ENCODE peak calls at places on chromosome 17, in ten cellular contexts. W is naive thymus-derived CD4-positive, alpha-beta T cell; U is H1; X is GM23248; P is mesendoderm; G is uterus; S is osteoblast; R is right atrium auricular region; J is aorta; A is left ventricle myocardium inferior. E is an unnamed sample.

GRCh38 chr17:41870627-41871026 is 5.4 kb upstream of the KLHL11 start:
- DNase-seq in W (no peak), U (no peak), X (peak; percentile 25), P (no peak), G (no peak), S (no peak), R (no peak), J (no peak), A (no peak), E (no peak)

GRCh38 chr17:54950116-54950515 is 18.3 kb downstream of the COX11 start:
- DNase-seq in W (no peak), U (no peak), X (no peak), P (no peak), G (no peak), S (no peak), R (no peak), J (no peak), A (no peak), E (no peak)

GRCh38 chr17:8472663-8473062 is 37.0 kb downstream of the NDEL1 start:
- DNase-seq in W (no peak), U (no peak), X (no peak), P (no peak), G (no peak), S (no peak), R (no peak), J (no peak), A (no peak), E (no peak)

GRCh38 chr17:9959377-9959981 is 54.4 kb upstream of the RCVRN start:
- DNase-seq in W (no peak), U (peak; percentile 47), X (peak; percentile 46), P (peak; percentile 80), G (peak; percentile 66), S (peak; percentile 63), R (no peak), J (no peak), A (no peak), E (no peak)

GRCh38 chr17:56777859-56778258 is 55.9 kb downstream of the C17orf67 start:
- DNase-seq in W (no peak), U (no peak), X (peak; percentile 85), P (no peak), G (no peak), S (peak; percentile 54), R (no peak), J (no peak), A (no peak), E (no peak)

GRCh38 chr17:1112875-1113274 is 66.9 kb downstream of the ABR start:
- DNase-seq in W (no peak), U (no peak), X (no peak), P (peak; percentile 77), G (no peak), S (peak; percentile 45), R (no peak), J (peak; percentile 75), A (no peak), E (no peak)

GRCh38 chr17:34781071-34781470 is 180.2 kb downstream of the CCT6B start:
- DNase-seq in W (no peak), U (no peak), X (peak; percentile 27), P (no peak), G (no peak), S (no peak), R (no peak), J (no peak), A (no peak), E (no peak)

GRCh38 chr17:13016881-13017622 is 775 bp downstream of the ELAC2 start:
- DNase-seq in W (no peak), U (no peak), X (peak; percentile 65), P (no peak), G (no peak), S (peak; percentile 80), R (no peak), J (no peak), A (no peak), E (no peak)

GRCh38 chr17:36546418-36547093 is 1.8 kb downstream of the GGNBP2 start:
- DNase-seq in W (no peak), U (no peak), X (peak; percentile 39), P (no peak), G (no peak), S (no peak), R (no peak), J (no peak), A (no peak), E (no peak)

GRCh38 chr17:36545093-36545464 is 360 bp downstream of the GGNBP2 start:
- DNase-seq in W (no peak), U (peak; percentile 23), X (no peak), P (no peak), G (no peak), S (no peak), R (no peak), J (no peak), A (no peak), E (no peak)

GRCh38 chr17:36544049-36544319 is 735 bp upstream of the GGNBP2 start:
- DNase-seq in W (no peak), U (no peak), X (peak; percentile 82), P (peak; percentile 75), G (peak; percentile 32), S (peak; percentile 82), R (peak; percentile 66), J (no peak), A (peak; percentile 35), E (peak; percentile 62)

GRCh38 chr17:36544320-36545092 is at the start of gene GGNBP2:
- DNase-seq in W (peak; percentile 93), U (peak; percentile 46), X (peak; percentile 99), P (peak; percentile 96), G (peak; percentile 92), S (peak; percentile 97), R (peak; percentile 89), J (peak; percentile 98), A (peak; percentile 94), E (peak; percentile 94)

GRCh38 chr17:36545465-36546417 is 1.0 kb downstream of the GGNBP2 start:
- DNase-seq in W (peak; percentile 98), U (peak; percentile 94), X (peak; percentile 98), P (peak; percentile 98), G (peak; percentile 97), S (peak; percentile 98), R (peak; percentile 97), J (peak; percentile 99), A (peak; percentile 96), E (peak; percentile 99)
- H3K4me1 ChIP-seq in W (peaks cover 44% of the 10 kb centered on the region), U (no peaks in the 10 kb centered on the region), X (peaks cover 28% of the 10 kb centered on the region), P (peaks cover 2% of the 10 kb centered on the region), G (peaks cover 11% of the 10 kb centered on the region), S (peaks cover 14% of the 10 kb centered on the region), R (peaks cover 52% of the 10 kb centered on the region), J (no peaks in the 10 kb centered on the region), A (peaks cover 68% of the 10 kb centered on the region), E (peaks cover 45% of the 10 kb centered on the region)

GRCh38 chr17:50562266-50563094 is 2.0 kb downstream of the CACNA1G start:
- DNase-seq in W (peak; percentile 27), U (no peak), X (peak; percentile 37), P (peak; percentile 50), G (no peak), S (no peak), R (no peak), J (no peak), A (no peak), E (no peak)

GRCh38 chr17:50563095-50563511 is 2.6 kb downstream of the CACNA1G start:
- DNase-seq in W (peak; percentile 28), U (no peak), X (no peak), P (no peak), G (no peak), S (no peak), R (no peak), J (no peak), A (no peak), E (no peak)

GRCh38 chr17:50565559-50566350 is 5.2 kb downstream of the CACNA1G start:
- DNase-seq in W (peak; percentile 33), U (no peak), X (peak; percentile 42), P (peak; percentile 91), G (no peak), S (no peak), R (no peak), J (no peak), A (no peak), E (no peak)

GRCh38 chr17:50561796-50562195 is 1.3 kb downstream of the CACNA1G start:
- DNase-seq in W (peak; percentile 26), U (no peak), X (no peak), P (no peak), G (no peak), S (no peak), R (no peak), J (no peak), A (no peak), E (no peak)

GRCh38 chr17:50564916-50565315 is 4.4 kb downstream of the CACNA1G start:
- DNase-seq in W (no peak), U (no peak), X (peak; percentile 93), P (peak; percentile 45), G (peak; percentile 89), S (peak; percentile 92), R (peak; percentile 88), J (peak; percentile 94), A (peak; percentile 67), E (no peak)
- H3K27me3 ChIP-seq in W (peaks cover 17% of the 10 kb centered on the region), U (peaks cover 54% of the 10 kb centered on the region), X (peaks cover 6% of the 10 kb centered on the region), P (peaks cover 3% of the 10 kb centered on the region), G (peaks cover 12% of the 10 kb centered on the region), S (peaks cover 47% of the 10 kb centered on the region), R (peaks cover 20% of the 10 kb centered on the region), J (no peaks in the 10 kb centered on the region), A (peaks cover 76% of the 10 kb centered on the region), E (no peaks in the 10 kb centered on the region)

GRCh38 chr17:66002063-66002585 is 189.8 kb downstream of the CEP112 start:
- DNase-seq in W (no peak), U (no peak), X (no peak), P (no peak), G (no peak), S (no peak), R (no peak), J (no peak), A (no peak), E (no peak)

GRCh38 chr17:66000216-66000615 is 191.7 kb downstream of the CEP112 start:
- DNase-seq in W (no peak), U (no peak), X (no peak), P (no peak), G (no peak), S (no peak), R (no peak), J (no peak), A (no peak), E (no peak)

GRCh38 chr17:65994679-65995078 is 197.3 kb downstream of the CEP112 start:
- DNase-seq in W (no peak), U (no peak), X (no peak), P (no peak), G (no peak), S (no peak), R (no peak), J (no peak), A (no peak), E (no peak)

GRCh38 chr17:66002807-66003206 is 189.1 kb downstream of the CEP112 start:
- DNase-seq in W (no peak), U (no peak), X (no peak), P (no peak), G (no peak), S (no peak), R (no peak), J (no peak), A (no peak), E (no peak)

GRCh38 chr17:65998675-65999074 is 193.3 kb downstream of the CEP112 start:
- DNase-seq in W (no peak), U (no peak), X (no peak), P (no peak), G (no peak), S (no peak), R (no peak), J (no peak), A (no peak), E (no peak)
- H3K4me1 ChIP-seq in W (no peaks in the 10 kb centered on the region), U (no peaks in the 10 kb centered on the region), X (no peaks in the 10 kb centered on the region), P (no peaks in the 10 kb centered on the region), G (no peaks in the 10 kb centered on the region), S (no peaks in the 10 kb centered on the region), R (no peaks in the 10 kb centered on the region), J (no peaks in the 10 kb centered on the region), A (peaks cover 20% of the 10 kb centered on the region), E (peaks cover 4% of the 10 kb centered on the region)

DNA sequence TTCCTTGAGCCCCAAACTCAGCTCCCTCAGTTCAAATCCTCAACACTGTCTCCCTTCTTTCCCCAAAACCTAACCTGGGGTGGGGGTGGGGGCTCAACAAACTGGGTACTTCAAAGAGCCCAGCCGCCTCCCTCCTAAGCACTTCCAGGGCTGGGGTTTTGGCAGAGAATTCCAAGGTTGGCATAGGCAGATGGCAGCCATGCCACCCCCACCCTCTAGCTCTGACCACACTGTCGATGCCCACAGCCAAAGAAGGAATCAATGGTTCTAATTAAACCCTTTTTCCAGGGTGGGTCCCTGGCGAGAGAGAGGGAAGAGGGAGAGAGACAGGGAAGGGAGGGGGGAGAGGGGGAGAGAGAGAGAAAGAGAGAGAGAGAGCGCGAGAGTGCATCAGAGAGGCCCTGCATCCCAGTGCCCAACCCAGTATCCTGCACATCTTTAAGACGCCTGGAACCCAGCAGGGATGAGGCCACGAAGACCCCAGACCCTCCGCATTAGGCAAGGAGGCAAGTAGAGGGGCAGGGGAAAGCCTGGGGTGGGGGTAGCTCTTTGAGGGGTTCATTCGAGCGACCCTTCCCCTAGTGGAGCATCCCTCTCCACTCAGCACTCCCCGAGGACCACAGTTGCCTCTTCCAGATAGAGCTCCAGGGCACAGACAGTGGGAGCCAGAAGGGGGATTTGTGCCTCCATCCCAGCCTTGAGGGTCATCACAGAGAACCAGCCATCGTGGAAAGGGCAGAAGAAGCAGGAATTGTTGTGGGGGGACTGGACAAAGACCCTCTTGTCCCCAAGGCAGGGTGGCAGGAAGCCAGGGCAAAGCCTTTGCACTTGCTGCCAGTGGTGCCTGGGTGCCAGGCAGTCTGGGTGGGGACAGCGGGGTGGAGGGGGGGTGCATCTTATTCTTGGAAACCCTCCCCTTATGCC is 2.6 kb downstream of the SRCIN1 start:
- DNase-seq in W (no peak), U (no peak), X (no peak), P (peak; percentile 64), G (no peak), S (peak; percentile 74), R (no peak), J (no peak), A (no peak), E (peak; percentile 43)
- H3K27me3 ChIP-seq in W (peaks cover 23% of the 10 kb centered on the region), U (peaks cover 29% of the 10 kb centered on the region), X (peaks cover 31% of the 10 kb centered on the region), P (peaks cover 3% of the 10 kb centered on the region), G (no peaks in the 10 kb centered on the region), S (peaks cover 74% of the 10 kb centered on the region), R (peaks cover 8% of the 10 kb centered on the region), J (no peaks in the 10 kb centered on the region), A (peaks cover 88% of the 10 kb centered on the region), E (no peaks in the 10 kb centered on the region)

E was measured in pancreas.